ENCODE peak calls at places on chromosomes 11 and 22, in five cellular contexts. D, K, V, X and T are unnamed samples.

GRCh38 chr22:19382240-19382639 is 49.3 kb downstream of the HIRA start:
- DNase-seq in D (no peak), K (no peak), V (peak; percentile 2), X (no peak), T (no peak)

GRCh38 chr22:46363611-46364321 is 28.3 kb downstream of the TRMU start:
- DNase-seq in D (no peak), K (no peak), V (no peak), X (no peak), T (no peak)

GRCh38 chr11:1235615-1236315 is 12.9 kb downstream of the MUC5B start:
- DNase-seq in D (no peak), K (no peak), V (no peak), X (no peak), T (no peak)

GRCh38 chr22:26462971-26463661 is 20.5 kb downstream of the HPS4 start:
- DNase-seq in D (no peak), K (no peak), V (no peak), X (no peak), T (no peak)

GRCh38 chr11:96341237-96342130 is 1.5 kb downstream of the MAML2 start:
- DNase-seq in D (no peak), K (no peak), V (peak; percentile 59), X (peak; percentile 75), T (no peak)

GRCh38 chr22:46108564-46109473 is 41.5 kb upstream of the PPARA start:
- DNase-seq in D (no peak), K (no peak), V (peak; percentile 54), X (peak; percentile 68), T (no peak)

GRCh38 chr22:34914871-34915270 is 151.1 kb upstream of the ISX start:
- DNase-seq in D (no peak), K (no peak), V (no peak), X (no peak), T (no peak)

GRCh38 chr11:99015634-99016454 is 4.9 kb upstream of the CNTN5 start:
- DNase-seq in D (peak; percentile 1), K (peak; percentile 19), V (no peak), X (peak; percentile 49), T (no peak)

GRCh38 chr22:29751139-29751538 is 15.7 kb downstream of the ZMAT5 start:
- DNase-seq in D (no peak), K (no peak), V (peak; percentile 67), X (no peak), T (no peak)

GRCh38 chr11:64928957-64929356 is 4.5 kb downstream of the PPP2R5B start:
- DNase-seq in D (no peak), K (no peak), V (no peak), X (no peak), T (no peak)

GRCh38 chr22:29306830-29307657 is 594 bp downstream of the GAS2L1 start:
- DNase-seq in D (peak; percentile 50), K (no peak), V (peak; percentile 78), X (peak; percentile 82), T (peak; percentile 74)

GRCh38 chr11:9344046-9344680 is 29.8 kb upstream of the TMEM41B start:
- DNase-seq in D (no peak), K (no peak), V (no peak), X (no peak), T (no peak)

DNA sequence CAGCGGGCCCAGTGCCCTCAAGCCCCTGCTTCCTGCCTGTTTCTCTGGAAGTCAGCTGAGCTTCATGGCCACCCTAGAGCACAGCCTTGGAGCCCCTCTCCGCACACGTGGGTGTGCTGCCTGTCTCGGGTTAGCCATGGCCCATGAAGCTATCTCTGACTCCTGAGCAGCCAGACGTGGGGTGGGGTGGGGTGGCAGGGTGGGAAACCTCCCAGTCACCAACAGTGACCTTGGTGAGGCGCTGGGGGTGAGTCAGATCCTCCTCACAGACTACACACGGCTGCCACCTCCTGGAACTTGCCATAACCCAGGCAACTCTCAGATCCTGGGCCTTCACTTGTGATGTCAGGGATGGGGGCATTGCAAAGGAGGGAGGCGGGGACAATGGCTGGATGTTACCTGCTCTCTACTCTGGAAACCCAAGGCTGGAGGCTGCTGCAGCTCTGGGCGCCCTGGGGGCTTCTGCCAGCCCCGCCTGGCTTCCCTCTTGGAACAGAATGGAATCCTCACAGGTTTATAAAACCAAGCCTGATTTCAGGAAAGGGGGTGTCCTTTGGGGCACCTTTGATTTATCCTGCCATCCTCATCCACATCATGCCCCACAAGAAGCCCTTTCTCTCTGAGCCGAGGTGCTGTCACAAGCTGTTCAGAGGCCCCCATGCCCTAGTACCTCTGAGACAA is 88.4 kb downstream of the SNX19 start:
- DNase-seq in D (peak; percentile 69), K (no peak), V (no peak), X (peak; percentile 29), T (peak; percentile 63)
- TF ChIP-seq CTCF in D (peak; percentile 62), K (peak; percentile 45), V (peak; percentile 28), X (peak; percentile 42), T (peak; percentile 47)

DNA sequence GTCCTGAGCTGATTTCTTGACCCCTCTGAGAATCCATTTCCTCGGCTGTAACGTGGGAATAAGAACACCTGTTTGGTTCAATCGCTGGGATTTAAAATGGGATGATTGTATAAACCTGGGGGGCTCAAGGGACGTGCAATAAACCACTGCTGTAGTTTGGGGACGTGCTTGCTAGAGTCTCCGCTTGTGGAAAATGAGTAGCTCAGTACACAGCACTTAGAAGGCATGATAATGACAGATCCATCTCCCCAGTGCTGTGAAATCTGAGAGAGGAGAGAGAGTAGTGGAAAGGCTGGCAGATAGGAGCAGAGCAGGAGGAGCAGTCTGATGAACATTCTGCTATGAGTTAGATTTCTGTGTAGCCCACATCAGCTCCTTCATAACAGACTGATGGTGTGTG is 256.5 kb downstream of the MN1 start:
- DNase-seq in D (no peak), K (no peak), V (no peak), X (no peak), T (no peak)
- TF ChIP-seq EP300 in D (no peak), K (no peak), V (no peak), X (no peak), T (no peak)

GRCh38 chr11:19785265-19785664 is 72.6 kb downstream of the NAV2 start:
- DNase-seq in D (no peak), K (no peak), V (no peak), X (no peak), T (no peak)
- H3K27ac ChIP-seq in D (no peak overlapping the region), K (no peak overlapping the region), V (no peak overlapping the region), X (no peak overlapping the region), T (no peak overlapping the region)

GRCh38 chr11:120695426-120695825 is 183.9 kb downstream of the GRIK4 start:
- DNase-seq in D (no peak), K (no peak), V (no peak), X (no peak), T (no peak)
- TF ChIP-seq CTCF in D (no peak), K (no peak), V (no peak), X (no peak), T (no peak)